ENCODE peak calls at places on chromosome 14, in four cellular contexts. One of them, this sample, is unnamed.
A peak's percentile ranks its signal among the peaks of the same experiment; 100 is the strongest.

GRCh38 chr14:68677476-68677875 is 115.4 kb downstream of the ZFP36L1 start:
- DNase-seq in PC-9: no peak
- DNase-seq in AG04449: no peak
- DNase-seq in hepatocyte: no peak
- DNase-seq in this sample: peak; percentile 98

GRCh38 chr14:105497671-105498429 is 6.8 kb downstream of the TEDC1 start:
- DNase-seq in PC-9: peak; percentile 22
- DNase-seq in AG04449: no peak
- DNase-seq in hepatocyte: no peak
- DNase-seq in this sample: no peak

GRCh38 chr14:85856430-85856829 is 326.5 kb downstream of the FLRT2 start:
- DNase-seq in PC-9: no peak
- DNase-seq in AG04449: no peak
- DNase-seq in hepatocyte: no peak
- DNase-seq in this sample: no peak

GRCh38 chr14:103385994-103386491 is 828 bp downstream of the MARK3 start:
- DNase-seq in PC-9: peak; percentile 50
- DNase-seq in AG04449: no peak
- DNase-seq in hepatocyte: peak; percentile 49
- DNase-seq in this sample: peak; percentile 51

GRCh38 chr14:69036757-69037506 is 57.8 kb upstream of the ACTN1 start:
- DNase-seq in PC-9: no peak
- DNase-seq in AG04449: no peak
- DNase-seq in hepatocyte: no peak
- DNase-seq in this sample: no peak

GRCh38 chr14:77151918-77152588 is 10.5 kb upstream of the ZDHHC22 start:
- DNase-seq in PC-9: peak; percentile 66
- DNase-seq in AG04449: no peak
- DNase-seq in hepatocyte: no peak
- DNase-seq in this sample: peak; percentile 31

GRCh38 chr14:104244221-104245011 is 106.0 kb downstream of the KIF26A start:
- DNase-seq in PC-9: no peak
- DNase-seq in AG04449: no peak
- DNase-seq in hepatocyte: no peak
- DNase-seq in this sample: no peak

GRCh38 chr14:20907214-20907613 is 16.0 kb downstream of the RNASE3 start:
- DNase-seq in PC-9: no peak
- DNase-seq in AG04449: no peak
- DNase-seq in hepatocyte: no peak
- DNase-seq in this sample: no peak

GRCh38 chr14:105107781-105108515 is 42.7 kb upstream of the GPR132 start:
- DNase-seq in PC-9: no peak
- DNase-seq in AG04449: no peak
- DNase-seq in hepatocyte: no peak
- DNase-seq in this sample: no peak

GRCh38 chr14:59303216-59303615 is 114.7 kb downstream of the DAAM1 start:
- DNase-seq in PC-9: no peak
- DNase-seq in AG04449: no peak
- DNase-seq in hepatocyte: no peak
- DNase-seq in this sample: no peak

GRCh38 chr14:67167420-67168109 is 21.7 kb upstream of the GARIN2 start:
- DNase-seq in PC-9: peak; percentile 79
- DNase-seq in AG04449: no peak
- DNase-seq in hepatocyte: no peak
- DNase-seq in this sample: no peak

GRCh38 chr14:81441626-81442134 is 41.6 kb upstream of the STON2 start:
- DNase-seq in PC-9: no peak
- DNase-seq in AG04449: no peak
- DNase-seq in hepatocyte: no peak
- DNase-seq in this sample: no peak

GRCh38 chr14:99733221-99733550 is 49.1 kb downstream of the CYP46A1 start:
- DNase-seq in PC-9: no peak
- DNase-seq in AG04449: no peak
- DNase-seq in hepatocyte: no peak
- DNase-seq in this sample: no peak

GRCh38 chr14:70622111-70622712 is 19.5 kb upstream of the TTC9 start:
- DNase-seq in PC-9: no peak
- DNase-seq in AG04449: no peak
- DNase-seq in hepatocyte: peak; percentile 64
- DNase-seq in this sample: peak; percentile 71

GRCh38 chr14:24179961-24180726 is 8.3 kb downstream of the REC8 start:
- DNase-seq in PC-9: no peak
- DNase-seq in AG04449: peak; percentile 21
- DNase-seq in hepatocyte: peak; percentile 60
- DNase-seq in this sample: no peak

GRCh38 chr14:89543420-89543790 is 126.4 kb upstream of the FOXN3 start:
- DNase-seq in PC-9: no peak
- DNase-seq in AG04449: no peak
- DNase-seq in hepatocyte: no peak
- DNase-seq in this sample: no peak

GRCh38 chr14:102646615-102647014 is 54.2 kb downstream of the RCOR1 start:
- DNase-seq in PC-9: no peak
- DNase-seq in AG04449: no peak
- DNase-seq in hepatocyte: no peak
- DNase-seq in this sample: no peak

GRCh38 chr14:75147423-75148071 is 20.7 kb upstream of the NEK9 start:
- DNase-seq in PC-9: no peak
- DNase-seq in AG04449: no peak
- DNase-seq in hepatocyte: peak; percentile 83
- DNase-seq in this sample: peak; percentile 38

GRCh38 chr14:36751116-36751515 is 89.5 kb downstream of the PAX9 start:
- DNase-seq in PC-9: peak; percentile 85
- DNase-seq in AG04449: no peak
- DNase-seq in hepatocyte: peak; percentile 38
- DNase-seq in this sample: no peak

GRCh38 chr14:87829543-87829942 is 163.4 kb downstream of the GALC start:
- DNase-seq in PC-9: no peak
- DNase-seq in AG04449: no peak
- DNase-seq in hepatocyte: no peak
- DNase-seq in this sample: no peak

GRCh38 chr14:76967788-76968187 is 60.7 kb downstream of the IRF2BPL start:
- DNase-seq in PC-9: no peak
- DNase-seq in AG04449: no peak
- DNase-seq in hepatocyte: no peak
- DNase-seq in this sample: no peak

GRCh38 chr14:93018401-93018800 is 95.5 kb downstream of the CHGA start:
- DNase-seq in PC-9: no peak
- DNase-seq in AG04449: no peak
- DNase-seq in hepatocyte: no peak
- DNase-seq in this sample: no peak

GRCh38 chr14:101666264-101666663 is 95.2 kb upstream of the PPP2R5C start:
- DNase-seq in PC-9: no peak
- DNase-seq in AG04449: no peak
- DNase-seq in hepatocyte: no peak
- DNase-seq in this sample: no peak

GRCh38 chr14:57712698-57713097 is 153.2 kb downstream of the SLC35F4 start:
- DNase-seq in PC-9: no peak
- DNase-seq in AG04449: no peak
- DNase-seq in hepatocyte: no peak
- DNase-seq in this sample: no peak

GRCh38 chr14:30162066-30162465 is 234.4 kb upstream of the PRKD1 start:
- DNase-seq in PC-9: no peak
- DNase-seq in AG04449: no peak
- DNase-seq in hepatocyte: no peak
- DNase-seq in this sample: no peak

GRCh38 chr14:61489527-61489926 is 168.1 kb downstream of the PRKCH start:
- DNase-seq in PC-9: no peak
- DNase-seq in AG04449: no peak
- DNase-seq in hepatocyte: no peak
- DNase-seq in this sample: no peak

GRCh38 chr14:68682166-68683103 is 110.4 kb downstream of the ZFP36L1 start:
- DNase-seq in PC-9: peak; percentile 96
- DNase-seq in AG04449: peak; percentile 92
- DNase-seq in hepatocyte: peak; percentile 71
- DNase-seq in this sample: peak; percentile 94

GRCh38 chr14:76566439-76566838 is 190.5 kb downstream of the ESRRB start:
- DNase-seq in PC-9: no peak
- DNase-seq in AG04449: no peak
- DNase-seq in hepatocyte: no peak
- DNase-seq in this sample: no peak

GRCh38 chr14:100122481-100123215 is 36.8 kb downstream of the DEGS2 start:
- DNase-seq in PC-9: no peak
- DNase-seq in AG04449: no peak
- DNase-seq in hepatocyte: no peak
- DNase-seq in this sample: no peak

DNA sequence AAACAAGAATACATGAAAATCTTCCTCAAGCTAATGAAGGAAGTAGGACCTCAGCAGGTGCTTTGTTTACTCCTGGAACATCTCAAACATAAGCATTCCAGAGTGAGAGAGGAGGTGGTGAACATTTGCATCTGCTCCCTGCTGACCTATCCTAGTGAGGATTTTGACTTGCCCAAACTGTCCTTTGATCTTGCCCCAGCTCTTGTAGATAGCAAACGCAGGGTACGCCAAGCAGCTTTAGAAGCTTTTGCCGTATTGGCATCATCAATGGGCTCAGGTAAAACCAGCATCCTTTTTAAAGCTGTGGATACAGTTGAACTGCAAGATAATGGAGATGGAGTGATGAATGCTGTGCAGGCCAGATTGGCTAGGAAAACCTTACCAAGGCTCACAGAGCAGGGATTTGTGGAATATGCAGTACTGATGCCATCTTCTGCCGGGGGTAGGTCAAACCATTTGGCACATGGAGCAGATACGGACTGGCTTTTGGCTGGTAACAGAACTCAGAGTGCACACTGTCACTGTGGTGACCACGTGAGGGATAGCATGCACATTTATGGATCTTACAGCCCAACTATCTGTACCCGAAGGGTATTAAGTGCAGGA is 1.9 kb downstream of the TOGARAM1 start:
- DNase-seq in PC-9: peak; percentile 50
- DNase-seq in AG04449: no peak
- DNase-seq in hepatocyte: no peak
- DNase-seq in this sample: peak; percentile 38
- TF ChIP-seq CTCF in PC-9: no peak
- TF ChIP-seq CTCF in AG04449: no peak
- TF ChIP-seq CTCF in hepatocyte: no peak
- TF ChIP-seq CTCF in this sample: no peak

DNA sequence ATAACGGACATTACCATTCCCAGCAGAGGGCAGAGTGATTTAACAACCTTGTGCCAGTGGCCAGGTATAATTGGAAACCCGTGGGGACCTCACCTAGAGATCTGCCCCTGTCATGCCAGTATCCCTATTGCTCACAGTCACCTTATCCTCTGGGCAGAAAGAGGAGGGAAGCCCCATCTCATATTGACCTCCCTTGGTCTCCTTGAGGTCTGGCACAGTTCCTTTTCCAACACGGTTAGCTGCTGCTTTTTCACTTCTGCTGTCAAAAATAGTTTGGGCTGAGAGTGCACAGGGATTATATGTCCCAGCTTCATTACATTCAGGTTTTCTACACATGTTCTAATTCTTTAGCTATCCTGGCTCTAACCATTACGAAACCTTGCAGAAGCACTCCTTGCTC is 111.6 kb upstream of the MIS18BP1 start:
- DNase-seq in PC-9: no peak
- DNase-seq in AG04449: no peak
- DNase-seq in hepatocyte: no peak
- DNase-seq in this sample: no peak
- TF ChIP-seq CTCF in PC-9: no peak
- TF ChIP-seq CTCF in AG04449: no peak
- TF ChIP-seq CTCF in hepatocyte: no peak
- TF ChIP-seq CTCF in this sample: no peak

GRCh38 chr14:91883770-91884169 is 16.4 kb upstream of the TC2N start:
- DNase-seq in PC-9: no peak
- DNase-seq in AG04449: no peak
- DNase-seq in hepatocyte: no peak
- DNase-seq in this sample: no peak

GRCh38 chr14:91885113-91885712 is 17.9 kb upstream of the TC2N start:
- DNase-seq in PC-9: no peak
- DNase-seq in AG04449: no peak
- DNase-seq in hepatocyte: no peak
- DNase-seq in this sample: no peak

GRCh38 chr14:91885837-91886236 is 18.5 kb upstream of the TC2N start:
- DNase-seq in PC-9: no peak
- DNase-seq in AG04449: no peak
- DNase-seq in hepatocyte: no peak
- DNase-seq in this sample: no peak

GRCh38 chr14:91882776-91883175 is 15.4 kb upstream of the TC2N start:
- DNase-seq in PC-9: no peak
- DNase-seq in AG04449: no peak
- DNase-seq in hepatocyte: no peak
- DNase-seq in this sample: no peak

DNA sequence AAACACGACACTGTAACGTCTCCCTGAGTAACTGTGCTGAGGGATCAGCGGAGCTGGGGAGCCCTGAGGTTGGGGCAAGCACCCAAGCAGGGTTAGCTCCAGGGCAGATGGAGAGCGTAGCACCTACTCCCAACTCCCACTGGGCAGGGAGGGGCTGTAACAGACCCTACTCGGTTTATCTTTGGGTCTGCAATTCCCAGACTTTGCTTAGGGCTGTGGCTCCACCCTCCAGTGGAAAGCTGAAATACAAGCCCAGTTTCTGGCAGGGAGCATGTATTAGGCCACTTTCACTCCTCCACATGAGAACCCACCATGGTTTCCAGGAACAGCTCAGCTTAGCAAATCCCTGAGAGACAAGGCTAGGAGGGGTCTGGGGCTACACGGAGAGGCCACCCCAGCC is 17.3 kb upstream of the TC2N start:
- DNase-seq in PC-9: no peak
- DNase-seq in AG04449: no peak
- DNase-seq in hepatocyte: no peak
- DNase-seq in this sample: no peak
- TF ChIP-seq CTCF in PC-9: no peak
- TF ChIP-seq CTCF in AG04449: no peak
- TF ChIP-seq CTCF in hepatocyte: no peak
- TF ChIP-seq CTCF in this sample: no peak

DNA sequence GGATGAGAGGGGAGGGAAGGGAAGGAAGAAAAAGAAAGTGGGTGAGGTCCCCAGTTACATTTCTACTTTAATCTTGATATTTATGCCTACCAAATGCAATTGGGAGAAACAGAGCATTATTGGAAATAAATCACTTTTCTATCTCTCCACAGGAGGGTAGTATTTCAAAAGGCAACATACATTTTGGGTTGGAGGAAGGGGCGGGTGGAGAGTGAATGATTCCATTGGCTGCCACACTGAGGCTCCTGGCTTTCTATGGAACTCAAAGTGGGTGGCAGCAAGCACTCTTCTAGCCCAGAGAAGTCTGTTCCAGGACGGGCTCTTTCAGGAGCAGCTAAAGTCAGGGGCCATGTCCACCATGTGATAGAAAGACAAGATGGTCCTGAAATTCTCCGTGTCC is 441.3 kb downstream of the DAD1 start:
- DNase-seq in PC-9: no peak
- DNase-seq in AG04449: no peak
- DNase-seq in hepatocyte: no peak
- DNase-seq in this sample: peak; percentile 9
- TF ChIP-seq CTCF in PC-9: peak; percentile 19
- TF ChIP-seq CTCF in AG04449: no peak
- TF ChIP-seq CTCF in hepatocyte: no peak
- TF ChIP-seq CTCF in this sample: peak; percentile 11

This sample was measured in MCF 10A.